ENCODE peak calls at places on chromosomes 3 and 15, in four cellular contexts. P, T, K and J are unnamed samples.

GRCh38 chr3:21170964-21171363 is 580.0 kb downstream of the ZNF385D start:
- DNase-seq in P (no peak), T (peak), K (peak), J (no peak)

GRCh38 chr3:150256336-150256735 is 151.8 kb upstream of the TSC22D2 start:
- DNase-seq in P (no peak), T (no peak), K (no peak), J (no peak)

GRCh38 chr15:97126556-97127233 is 796.2 kb downstream of the NR2F2 start:
- DNase-seq in P (no peak), T (no peak), K (no peak), J (no peak)

GRCh38 chr3:66414846-66415245 is 86.0 kb downstream of the LRIG1 start:
- DNase-seq in P (no peak), K (no peak), T (no peak), J (no peak)

GRCh38 chr3:126351771-126352475 is 5.3 kb downstream of the KLF15 start:
- DNase-seq in P (no peak), T (no peak), K (no peak), J (peak)

GRCh38 chr3:32596926-32597369 is 26.3 kb upstream of the DYNC1LI1 start:
- DNase-seq in T (no peak), K (no peak), P (no peak), J (no peak)

GRCh38 chr3:5055352-5056004 is 66.6 kb upstream of the ARL8B start:
- DNase-seq in P (no peak), T (no peak), K (no peak), J (no peak)

GRCh38 chr3:136351905-136352304 is 101.8 kb downstream of the PCCB start:
- DNase-seq in T (no peak), K (no peak), P (no peak), J (no peak)

GRCh38 chr3:117433439-117433838 is 723.9 kb downstream of the TUSC7 start:
- DNase-seq in K (no peak), T (no peak), P (no peak), J (no peak)

DNA sequence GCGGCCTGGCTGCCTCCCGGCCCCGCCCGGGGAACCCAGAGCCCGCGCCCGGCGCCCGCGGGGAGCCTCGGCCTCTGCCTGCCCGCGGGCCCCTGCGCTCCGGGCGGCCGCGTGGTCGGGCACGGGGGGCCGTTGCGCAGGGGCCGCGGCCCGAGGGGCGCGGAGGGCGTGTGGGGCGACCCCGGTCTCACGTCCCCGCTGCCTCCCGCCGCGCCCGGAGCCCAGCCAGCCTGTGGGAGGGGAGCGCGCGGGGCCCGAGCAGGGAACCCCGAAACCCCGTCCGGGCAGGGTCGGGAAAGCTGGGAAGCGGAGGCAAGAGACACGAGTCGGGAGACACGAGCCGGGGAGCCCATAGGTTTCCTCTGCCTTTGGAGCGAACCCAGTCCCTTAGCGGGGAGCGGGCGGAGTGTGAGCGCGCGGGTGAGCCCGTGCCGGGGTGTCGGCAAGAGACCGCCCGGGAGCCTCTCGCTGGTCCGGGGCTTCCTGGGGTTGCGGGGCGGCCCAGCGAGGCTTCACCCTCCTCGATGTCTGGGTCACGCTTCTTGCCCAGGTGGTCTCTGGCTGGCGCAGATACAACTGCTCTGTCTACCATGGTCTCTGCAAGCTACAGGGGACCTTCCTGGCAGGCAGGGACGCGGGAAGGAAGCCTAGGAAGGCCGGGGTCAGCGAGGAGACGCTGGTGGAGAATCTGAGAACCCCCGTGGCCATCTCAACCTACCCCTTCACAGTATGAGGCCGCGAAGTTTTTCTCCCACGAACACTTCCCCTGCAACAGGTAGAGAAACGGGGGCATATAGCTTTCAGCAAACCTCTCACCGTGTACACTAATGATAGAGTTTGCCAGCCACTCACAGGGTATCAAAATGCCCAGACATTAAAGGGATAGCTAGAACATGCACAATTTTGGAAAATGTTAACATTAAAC is 586 bp downstream of the LRRK1 start:
- DNase-seq in P (peak), T (peak), K (peak), J (peak)
- TF ChIP-seq CTCF in P (no peak), T (no peak), K (no peak), J (no peak)

GRCh38 chr3:158731938-158732855 is at the start of gene RARRES1:
- DNase-seq in K (peak), T (peak), P (peak), J (peak)
- TF ChIP-seq CTCF in K (no peak), T (no peak), P (no peak), J (no peak)

GRCh38 chr15:83978588-83978987 is 257.0 kb upstream of the GOLGA6L4 start:
- DNase-seq in K (no peak), T (no peak), P (no peak), J (no peak)

GRCh38 chr15:83971967-83972366 is 263.6 kb upstream of the GOLGA6L4 start:
- DNase-seq in P (no peak), K (peak), T (no peak), J (no peak)

GRCh38 chr15:83970290-83970890 is 265.2 kb upstream of the GOLGA6L4 start:
- DNase-seq in T (no peak), P (no peak), K (no peak), J (no peak)

GRCh38 chr15:83977992-83978391 is 257.6 kb upstream of the GOLGA6L4 start:
- DNase-seq in T (no peak), P (no peak), K (no peak), J (no peak)

DNA sequence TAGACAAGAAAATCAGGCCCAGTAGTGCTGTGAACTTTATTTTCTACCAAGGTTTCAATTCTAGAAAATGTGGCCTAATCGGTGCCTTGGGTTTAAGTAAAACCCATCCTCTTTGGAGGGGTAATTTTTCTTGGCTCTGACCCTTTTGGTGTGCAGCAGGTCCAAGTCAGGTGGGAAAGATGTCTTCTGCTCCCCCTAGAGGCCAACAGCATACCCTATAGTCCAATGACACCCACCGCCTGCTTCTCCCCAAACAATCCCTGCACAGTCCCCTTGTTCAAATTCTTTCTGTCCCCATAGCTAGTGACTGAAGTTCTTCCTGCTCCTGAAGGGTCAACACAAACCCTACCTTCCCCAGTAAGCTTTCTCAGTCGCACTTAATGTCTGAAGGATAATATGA is 261.8 kb upstream of the GOLGA6L4 start:
- DNase-seq in K (peak), T (peak), P (no peak), J (no peak)
- TF ChIP-seq CTCF in K (peak), T (peak), P (no peak), J (no peak)

GRCh38 chr3:27366062-27366591 is 3.1 kb downstream of the NEK10 start:
- DNase-seq in T (no peak), P (no peak), K (no peak), J (no peak)

GRCh38 chr3:27368831-27369607 is at the start of gene NEK10:
- DNase-seq in P (peak), T (peak), K (peak), J (peak)
- TF ChIP-seq CTCF in P (no peak), T (no peak), K (no peak), J (no peak)

DNA sequence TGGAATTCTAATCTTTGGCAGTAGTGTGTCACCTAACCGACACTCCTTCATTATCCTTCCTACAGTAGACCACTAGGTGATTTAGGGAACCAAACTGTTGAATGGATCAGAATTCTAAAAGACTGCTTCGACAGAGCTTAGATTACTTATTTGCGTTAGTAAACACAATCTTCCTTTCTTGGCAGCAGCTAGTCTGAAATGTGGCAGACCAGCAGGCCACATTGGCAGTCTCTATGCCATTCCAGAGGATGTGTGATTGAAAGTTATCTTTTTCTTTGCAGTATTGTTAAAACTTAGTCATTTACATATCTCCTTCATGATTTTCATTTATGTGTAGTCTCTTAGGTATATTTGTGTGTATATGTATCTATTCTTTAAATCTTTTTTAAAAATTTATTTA is 23.6 kb downstream of the MBNL1 start:
- DNase-seq in T (no peak), P (no peak), K (no peak), J (no peak)
- TF ChIP-seq CTCF in T (no peak), P (no peak), K (no peak), J (no peak)

GRCh38 chr15:89377842-89378698 is 43.4 kb upstream of the POLG start:
- DNase-seq in K (peak), P (no peak), T (peak), J (no peak)

GRCh38 chr15:89379818-89380217 is 45.2 kb upstream of the POLG start:
- DNase-seq in T (peak), P (no peak), K (no peak), J (no peak)

GRCh38 chr15:89381330-89381729 is 46.7 kb upstream of the POLG start:
- DNase-seq in P (no peak), K (no peak), T (no peak), J (no peak)

GRCh38 chr15:89378699-89379422 is 44.2 kb upstream of the POLG start:
- DNase-seq in P (no peak), T (no peak), K (no peak), J (peak)

GRCh38 chr15:89379423-89379735 is 44.8 kb upstream of the POLG start:
- DNase-seq in P (no peak), K (no peak), T (no peak), J (no peak)
- TF ChIP-seq CTCF in P (no peak), K (no peak), T (no peak), J (no peak)

GRCh38 chr15:33182278-33182905 is 12.1 kb downstream of the FMN1 start:
- DNase-seq in P (no peak), T (no peak), K (no peak), J (no peak)
- TF ChIP-seq CTCF in P (no peak), T (no peak), K (no peak), J (no peak)